ENCODE peak calls at places on chromosomes 11 and 22, in five cellular contexts. J, X, P, D and O are unnamed samples.

GRCh38 chr22:32501797-32502290 is 27.2 kb downstream of the FBXO7 start:
- DNase-seq in J (no peak), X (no peak), P (no peak), D (no peak), O (no peak)

GRCh38 chr11:130094614-130095013 is 24.9 kb downstream of the APLP2 start:
- DNase-seq in J (no peak), X (no peak), P (no peak), D (no peak), O (no peak)

GRCh38 chr11:19676508-19677379 is 35.9 kb upstream of the NAV2 start:
- DNase-seq in J (no peak), X (no peak), P (no peak), D (no peak), O (no peak)

GRCh38 chr11:75369846-75370245 is 18.4 kb upstream of the ARRB1 start:
- DNase-seq in J (no peak), X (no peak), P (no peak), D (no peak), O (no peak)

GRCh38 chr11:2365571-2366210 is 11.4 kb upstream of the CD81 start:
- DNase-seq in J (no peak), X (no peak), P (no peak), D (no peak), O (no peak)

GRCh38 chr11:95517453-95517852 is 272.1 kb downstream of the FAM76B start:
- DNase-seq in J (no peak), X (no peak), P (no peak), D (no peak), O (no peak)

GRCh38 chr22:38122616-38123015 is 12.1 kb upstream of the BAIAP2L2 start:
- DNase-seq in J (no peak), X (no peak), P (no peak), D (peak), O (no peak)

GRCh38 chr11:88358040-88358431 is 20.5 kb upstream of the CTSC start:
- DNase-seq in J (no peak), X (no peak), P (no peak), D (no peak), O (no peak)

GRCh38 chr11:12769834-12770345 is 95.7 kb downstream of the TEAD1 start:
- DNase-seq in J (no peak), X (no peak), P (no peak), D (no peak), O (no peak)

GRCh38 chr11:58466293-58466692 is 24.3 kb upstream of the OR5B12 start:
- DNase-seq in J (no peak), X (no peak), P (no peak), D (no peak), O (no peak)

GRCh38 chr22:21761086-21761485 is 25.5 kb upstream of the YPEL1 start:
- DNase-seq in J (no peak), X (no peak), P (no peak), D (no peak), O (no peak)

GRCh38 chr11:68214173-68215086 is 1.3 kb upstream of the KMT5B start:
- DNase-seq in J (peak), X (peak), P (peak), D (peak), O (no peak)

GRCh38 chr11:68383976-68384501 is 71.6 kb downstream of the LRP5 start:
- DNase-seq in J (peak), X (peak), P (peak), D (peak), O (no peak)

GRCh38 chr11:76226626-76227025 is 20.3 kb upstream of the WNT11 start:
- DNase-seq in J (no peak), X (no peak), P (no peak), D (no peak), O (no peak)

GRCh38 chr11:117570701-117571100 is 226.3 kb downstream of the DSCAML1 start:
- DNase-seq in J (no peak), X (no peak), P (no peak), D (no peak), O (no peak)

GRCh38 chr11:130609121-130610035 is 160.9 kb downstream of the ADAMTS15 start:
- DNase-seq in J (no peak), X (no peak), P (no peak), D (peak), O (no peak)

GRCh38 chr11:35483131-35483800 is 42.1 kb downstream of the PAMR1 start:
- DNase-seq in J (no peak), X (no peak), P (no peak), D (no peak), O (no peak)

GRCh38 chr11:11308249-11308648 is 44.8 kb downstream of the CSNK2A3 start:
- DNase-seq in J (no peak), X (no peak), P (no peak), D (no peak), O (no peak)

GRCh38 chr22:46149493-46149997 is 781 bp upstream of the PPARA start:
- DNase-seq in J (no peak), X (no peak), P (peak), D (peak), O (no peak)

GRCh38 chr11:406796-407650 is 7.8 kb downstream of the SIGIRR start:
- DNase-seq in J (peak), X (peak), P (peak), D (peak), O (peak)

GRCh38 chr22:38406617-38407016 is 48.4 kb downstream of the KCNJ4 start:
- DNase-seq in J (no peak), X (no peak), P (peak), D (no peak), O (no peak)

GRCh38 chr11:892106-892505 is 18.5 kb downstream of the CHID1 start:
- DNase-seq in J (no peak), X (no peak), P (no peak), D (no peak), O (no peak)

GRCh38 chr11:88320149-88320559 is 17.4 kb downstream of the CTSC start:
- DNase-seq in J (no peak), X (peak), P (no peak), D (no peak), O (no peak)

GRCh38 chr11:43554148-43554473 is 126.4 kb upstream of the HSD17B12 start:
- DNase-seq in J (no peak), X (no peak), P (no peak), D (no peak), O (no peak)

GRCh38 chr22:40482391-40482790 is 112.0 kb downstream of the SGSM3 start:
- DNase-seq in J (no peak), X (no peak), P (no peak), D (no peak), O (no peak)

GRCh38 chr11:29634744-29635143 is 382.1 kb downstream of the KCNA4 start:
- DNase-seq in J (no peak), X (no peak), P (no peak), D (no peak), O (no peak)

GRCh38 chr11:117449111-117449693 is 121.5 kb downstream of the CEP164 start:
- DNase-seq in J (no peak), X (no peak), P (no peak), D (peak), O (no peak)

GRCh38 chr11:134364261-134364660 is 32.5 kb downstream of the GLB1L2 start:
- DNase-seq in J (no peak), X (no peak), P (no peak), D (peak), O (no peak)

GRCh38 chr11:7967826-7968225 is 2.6 kb upstream of the NLRP10 start:
- DNase-seq in J (no peak), X (no peak), P (no peak), D (no peak), O (no peak)

GRCh38 chr11:843086-843704 is 543 bp downstream of the TSPAN4 start:
- DNase-seq in J (no peak), X (no peak), P (no peak), D (peak), O (no peak)